ENCODE peak calls at places on chromosome 19, in ten cellular contexts. V is left lung; M is CD8-positive, alpha-beta T cell; T is upper lobe of left lung; H is gastrocnemius medialis; L is upper lobe of right lung; E is pancreas; C is heart left ventricle; O is foreskin keratinocyte; J is DND-41. N is an unnamed sample.
A peak's percentile ranks its signal among the peaks of the same experiment; 100 is the strongest.

GRCh38 chr19:49065905-49066512 is 1.4 kb upstream of the NTF4 start:
- ATAC-seq in V (no peak), M (no peak), T (no peak), H (peak; percentile 83), L (no peak), E (no peak), C (no peak), O (no peak), J (no peak), N (no peak)

GRCh38 chr19:55486971-55487883 is 1.0 kb upstream of the SSC5D start:
- ATAC-seq in V (peak; percentile 69), M (peak; percentile 16), T (peak; percentile 65), H (peak; percentile 47), L (peak; percentile 7), E (no peak), C (peak; percentile 60), O (peak; percentile 83), J (no peak), N (peak; percentile 67)

GRCh38 chr19:19630062-19630414 is 2.0 kb upstream of the LPAR2 start:
- ATAC-seq in V (no peak), M (no peak), T (no peak), H (no peak), L (no peak), E (no peak), C (no peak), O (no peak), J (no peak), N (no peak)

GRCh38 chr19:19063183-19064097 is at the start of gene SLC25A42:
- ATAC-seq in V (peak; percentile 94), M (peak; percentile 90), T (peak; percentile 98), H (peak; percentile 71), L (peak; percentile 95), E (peak; percentile 94), C (peak; percentile 97), O (peak; percentile 96), J (peak; percentile 94), N (peak; percentile 98)

GRCh38 chr19:15124572-15125231 is 17.5 kb downstream of the SYDE1 start:
- ATAC-seq in V (peak; percentile 9), M (no peak), T (peak; percentile 3), H (peak; percentile 3), L (peak; percentile 2), E (peak; percentile 25), C (peak; percentile 0), O (peak; percentile 7), J (peak; percentile 1), N (no peak)

GRCh38 chr19:1671716-1672037 is 19.3 kb upstream of the TCF3 start:
- ATAC-seq in V (no peak), M (no peak), T (no peak), H (no peak), L (no peak), E (no peak), C (no peak), O (no peak), J (peak; percentile 48), N (no peak)

GRCh38 chr19:34260771-34261173 is 6.4 kb downstream of the GARRE1 start:
- ATAC-seq in V (peak; percentile 29), M (no peak), T (no peak), H (no peak), L (peak; percentile 12), E (no peak), C (no peak), O (no peak), J (no peak), N (no peak)

GRCh38 chr19:18385675-18386542 is at the start of gene GDF15:
- ATAC-seq in V (peak; percentile 77), M (no peak), T (peak; percentile 88), H (no peak), L (peak; percentile 82), E (peak; percentile 70), C (peak; percentile 44), O (no peak), J (no peak), N (peak; percentile 63)

GRCh38 chr19:28333909-28334308 is 879.0 kb downstream of the UQCRFS1 start:
- ATAC-seq in V (no peak), M (no peak), T (no peak), H (no peak), L (no peak), E (no peak), C (no peak), O (no peak), J (no peak), N (no peak)
- TF ChIP-seq CTCF in V (no peak), M (no peak), T (no peak), H (no peak), L (no peak), E (no peak), C (no peak), O (no peak), J (no peak), N (no peak)

GRCh38 chr19:7916908-7917291 is 2.3 kb downstream of the TGFBR3L start:
- ATAC-seq in V (no peak), M (no peak), T (no peak), H (no peak), L (no peak), E (no peak), C (no peak), O (no peak), J (no peak), N (no peak)

GRCh38 chr19:7919681-7920519 is at the start of gene SNAPC2:
- ATAC-seq in V (peak; percentile 74), M (peak; percentile 63), T (peak; percentile 77), H (peak; percentile 82), L (peak; percentile 76), E (peak; percentile 79), C (peak; percentile 73), O (peak; percentile 62), J (peak; percentile 81), N (peak; percentile 78)

GRCh38 chr19:7920520-7921301 is 573 bp downstream of the SNAPC2 start:
- ATAC-seq in V (peak; percentile 89), M (peak; percentile 79), T (peak; percentile 97), H (peak; percentile 78), L (peak; percentile 91), E (peak; percentile 80), C (peak; percentile 86), O (peak; percentile 50), J (peak; percentile 53), N (peak; percentile 77)

GRCh38 chr19:7917292-7918061 is 2.7 kb upstream of the SNAPC2 start:
- ATAC-seq in V (no peak), M (no peak), T (no peak), H (no peak), L (no peak), E (no peak), C (peak; percentile 3), O (peak; percentile 43), J (no peak), N (no peak)

DNA sequence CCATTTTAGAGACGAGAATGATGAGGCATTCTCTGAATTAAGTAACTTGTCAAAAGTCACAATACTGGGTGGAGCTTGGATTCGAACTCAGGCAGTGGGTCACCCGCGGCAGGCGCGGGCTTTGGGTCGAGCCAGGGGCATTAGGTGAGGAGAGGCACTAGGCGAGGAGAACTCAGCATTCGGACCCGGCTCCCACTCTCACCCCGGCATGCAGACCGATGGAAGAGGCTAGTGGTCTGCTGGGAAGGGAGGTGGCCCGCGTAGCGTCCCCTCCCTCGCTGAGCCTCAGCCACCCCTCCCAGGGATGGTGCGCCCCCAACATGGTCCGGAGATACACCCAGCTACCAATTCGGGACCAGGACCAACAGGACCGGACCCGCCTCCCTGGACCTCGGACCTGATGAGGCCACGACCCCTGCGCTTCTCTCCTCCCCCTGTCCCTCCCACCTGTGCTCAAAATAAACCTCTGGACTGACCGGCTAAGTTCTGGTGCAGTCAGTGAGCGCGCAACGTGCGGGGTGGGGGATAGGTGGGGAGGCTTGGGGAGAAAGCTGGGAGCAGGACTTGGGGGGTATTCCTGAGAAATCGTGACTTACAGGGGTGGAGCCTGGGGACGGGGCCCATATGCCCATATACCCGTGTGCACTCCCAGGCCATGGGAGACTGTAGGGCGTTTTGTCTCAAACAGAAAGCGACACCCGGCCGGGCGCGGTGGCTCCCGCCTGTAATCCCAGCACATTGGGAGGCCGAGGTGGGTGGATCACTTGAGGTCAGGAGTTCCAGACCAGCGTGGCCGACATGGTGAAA is 1.3 kb upstream of the SNAPC2 start:
- ATAC-seq in V (no peak), M (no peak), T (no peak), H (no peak), L (no peak), E (no peak), C (no peak), O (no peak), J (no peak), N (no peak)
- H3K4me1 ChIP-seq in V (peaks cover 60% of the 10 kb centered on the region), M (peaks cover 40% of the 10 kb centered on the region), T (peaks cover 65% of the 10 kb centered on the region), H (peaks cover 38% of the 10 kb centered on the region), L (peaks cover 36% of the 10 kb centered on the region), E (peaks cover 18% of the 10 kb centered on the region), C (peaks cover 37% of the 10 kb centered on the region), O (no peaks in the 10 kb centered on the region), J (peaks cover 34% of the 10 kb centered on the region), N (peaks cover 45% of the 10 kb centered on the region)

GRCh38 chr19:38806371-38806770 is 6.4 kb downstream of the LGALS4 start:
- ATAC-seq in V (no peak), M (no peak), T (no peak), H (no peak), L (no peak), E (no peak), C (no peak), O (no peak), J (no peak), N (no peak)
- TF ChIP-seq CTCF in V (no peak), M (no peak), T (no peak), H (no peak), L (no peak), E (no peak), C (no peak), O (no peak), J (no peak), N (no peak)

GRCh38 chr19:42114412-42114811 is 17.8 kb downstream of the POU2F2 start:
- ATAC-seq in V (no peak), M (no peak), T (no peak), H (no peak), L (no peak), E (peak; percentile 59), C (no peak), O (no peak), J (no peak), N (no peak)

GRCh38 chr19:42117076-42117475 is 15.2 kb downstream of the POU2F2 start:
- ATAC-seq in V (no peak), M (no peak), T (no peak), H (no peak), L (no peak), E (no peak), C (no peak), O (no peak), J (no peak), N (no peak)

GRCh38 chr19:42115219-42115618 is 17.0 kb downstream of the POU2F2 start:
- ATAC-seq in V (no peak), M (no peak), T (no peak), H (no peak), L (no peak), E (peak; percentile 87), C (no peak), O (no peak), J (no peak), N (no peak)

GRCh38 chr19:42115705-42116104 is 16.5 kb downstream of the POU2F2 start:
- ATAC-seq in V (no peak), M (no peak), T (no peak), H (no peak), L (no peak), E (peak; percentile 37), C (no peak), O (no peak), J (no peak), N (no peak)

DNA sequence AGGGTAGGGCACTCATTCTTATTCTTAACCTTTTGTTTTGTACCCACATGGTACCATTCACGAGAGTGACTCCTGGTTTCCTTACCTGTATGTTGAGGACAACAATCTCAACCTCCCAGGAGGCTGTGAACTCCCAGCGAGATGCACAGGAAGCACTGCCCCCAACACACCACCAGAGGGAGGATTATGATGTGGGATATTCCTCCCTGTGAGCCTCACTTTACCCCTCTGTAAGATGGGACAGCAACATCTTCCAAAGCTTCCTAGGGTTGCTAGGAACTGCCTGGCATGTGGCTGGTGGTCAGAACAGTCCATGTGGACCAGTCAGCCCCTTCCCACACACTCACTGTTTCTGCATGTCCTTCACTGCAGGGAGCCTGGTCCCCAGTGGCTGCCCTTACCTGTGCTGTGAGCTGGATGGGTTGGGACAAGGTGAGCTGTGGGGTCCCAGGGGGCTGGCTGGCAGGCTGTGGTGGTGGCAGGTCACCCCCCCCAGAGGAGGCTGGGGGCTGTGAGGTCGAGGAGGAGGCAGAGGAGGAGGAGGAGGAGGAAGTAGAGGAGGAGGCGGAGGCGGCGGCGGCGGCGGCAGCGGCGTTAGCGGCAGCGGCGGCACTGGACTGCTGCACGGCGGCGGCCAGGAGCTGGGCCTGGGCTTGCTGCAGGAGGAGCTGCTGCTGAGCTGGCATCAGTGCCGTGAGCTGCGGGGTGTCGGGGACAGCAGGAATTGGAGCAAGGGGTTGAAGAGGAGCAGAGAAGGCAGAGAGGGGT is 15.8 kb downstream of the POU2F2 start:
- ATAC-seq in V (no peak), M (no peak), T (no peak), H (no peak), L (no peak), E (no peak), C (no peak), O (no peak), J (no peak), N (no peak)
- H3K4me1 ChIP-seq in V (peaks cover 11% of the 10 kb centered on the region), M (peaks cover 7% of the 10 kb centered on the region), T (peaks cover 3% of the 10 kb centered on the region), H (no peaks in the 10 kb centered on the region), L (no peaks in the 10 kb centered on the region), E (peaks cover 14% of the 10 kb centered on the region), C (no peaks in the 10 kb centered on the region), O (peaks cover 35% of the 10 kb centered on the region), J (peaks cover 17% of the 10 kb centered on the region), N (peaks cover 14% of the 10 kb centered on the region)

N was measured in gastroesophageal sphincter.